ENCODE peak calls at places on chromosomes 12 and 14, in five cellular contexts. One of them, this sample, is unnamed.

GRCh38 chr12:24374452-24374851 is 425.0 kb upstream of the SOX5 start:
- DNase-seq in activated CD4-positive, alpha-beta T cell treated with anti-CD3 and anti-CD28 coated beads, Interleukin-2, amount 50 U/mL, for 1 hour: no peak
- DNase-seq in left cardiac atrium: no peak
- DNase-seq in adrenal gland: no peak
- DNase-seq in stimulated activated CD4-positive, alpha-beta T cell treated with anti-CD3 and anti-CD28 coated beads, Interleukin-1b, Interleukin-23, amount 100 ng/mL, for 48 hours: no peak
- DNase-seq in this sample: no peak

GRCh38 chr12:18141583-18141982 is 51.6 kb upstream of the RERGL start:
- DNase-seq in stimulated activated CD4-positive, alpha-beta T cell treated with anti-CD3 and anti-CD28 coated beads, Interleukin-1b, Interleukin-23, amount 100 ng/mL, for 48 hours: no peak
- DNase-seq in adrenal gland: no peak
- DNase-seq in activated CD4-positive, alpha-beta T cell treated with anti-CD3 and anti-CD28 coated beads, Interleukin-2, amount 50 U/mL, for 1 hour: no peak
- DNase-seq in left cardiac atrium: no peak
- DNase-seq in this sample: no peak

GRCh38 chr12:30021046-30021833 is 237.5 kb upstream of the TMTC1 start:
- DNase-seq in adrenal gland: no peak
- DNase-seq in activated CD4-positive, alpha-beta T cell treated with anti-CD3 and anti-CD28 coated beads, Interleukin-2, amount 50 U/mL, for 1 hour: no peak
- DNase-seq in stimulated activated CD4-positive, alpha-beta T cell treated with anti-CD3 and anti-CD28 coated beads, Interleukin-1b, Interleukin-23, amount 100 ng/mL, for 48 hours: no peak
- DNase-seq in left cardiac atrium: no peak
- DNase-seq in this sample: no peak

GRCh38 chr12:51517800-51518199 is 73.2 kb upstream of the SCN8A start:
- DNase-seq in stimulated activated CD4-positive, alpha-beta T cell treated with anti-CD3 and anti-CD28 coated beads, Interleukin-1b, Interleukin-23, amount 100 ng/mL, for 48 hours: no peak
- DNase-seq in adrenal gland: no peak
- DNase-seq in left cardiac atrium: no peak
- DNase-seq in activated CD4-positive, alpha-beta T cell treated with anti-CD3 and anti-CD28 coated beads, Interleukin-2, amount 50 U/mL, for 1 hour: no peak
- DNase-seq in this sample: no peak

GRCh38 chr12:111242190-111242589 is 126.7 kb downstream of the PHETA1 start:
- DNase-seq in left cardiac atrium: no peak
- DNase-seq in stimulated activated CD4-positive, alpha-beta T cell treated with anti-CD3 and anti-CD28 coated beads, Interleukin-1b, Interleukin-23, amount 100 ng/mL, for 48 hours: no peak
- DNase-seq in adrenal gland: no peak
- DNase-seq in activated CD4-positive, alpha-beta T cell treated with anti-CD3 and anti-CD28 coated beads, Interleukin-2, amount 50 U/mL, for 1 hour: no peak
- DNase-seq in this sample: no peak

GRCh38 chr12:32603858-32604257 is 75.2 kb upstream of the DNM1L start:
- DNase-seq in activated CD4-positive, alpha-beta T cell treated with anti-CD3 and anti-CD28 coated beads, Interleukin-2, amount 50 U/mL, for 1 hour: no peak
- DNase-seq in stimulated activated CD4-positive, alpha-beta T cell treated with anti-CD3 and anti-CD28 coated beads, Interleukin-1b, Interleukin-23, amount 100 ng/mL, for 48 hours: peak; percentile 46
- DNase-seq in left cardiac atrium: no peak
- DNase-seq in adrenal gland: no peak
- DNase-seq in this sample: peak; percentile 35

GRCh38 chr12:7376196-7376595 is 67.8 kb downstream of the CD163L1 start:
- DNase-seq in left cardiac atrium: no peak
- DNase-seq in adrenal gland: no peak
- DNase-seq in stimulated activated CD4-positive, alpha-beta T cell treated with anti-CD3 and anti-CD28 coated beads, Interleukin-1b, Interleukin-23, amount 100 ng/mL, for 48 hours: no peak
- DNase-seq in activated CD4-positive, alpha-beta T cell treated with anti-CD3 and anti-CD28 coated beads, Interleukin-2, amount 50 U/mL, for 1 hour: no peak
- DNase-seq in this sample: no peak

GRCh38 chr14:51167587-51168219 is 72.3 kb upstream of the TMX1 start:
- DNase-seq in adrenal gland: no peak
- DNase-seq in stimulated activated CD4-positive, alpha-beta T cell treated with anti-CD3 and anti-CD28 coated beads, Interleukin-1b, Interleukin-23, amount 100 ng/mL, for 48 hours: no peak
- DNase-seq in left cardiac atrium: no peak
- DNase-seq in activated CD4-positive, alpha-beta T cell treated with anti-CD3 and anti-CD28 coated beads, Interleukin-2, amount 50 U/mL, for 1 hour: no peak
- DNase-seq in this sample: no peak

GRCh38 chr14:69056389-69056788 is 77.3 kb upstream of the ACTN1 start:
- DNase-seq in stimulated activated CD4-positive, alpha-beta T cell treated with anti-CD3 and anti-CD28 coated beads, Interleukin-1b, Interleukin-23, amount 100 ng/mL, for 48 hours: no peak
- DNase-seq in left cardiac atrium: no peak
- DNase-seq in adrenal gland: no peak
- DNase-seq in activated CD4-positive, alpha-beta T cell treated with anti-CD3 and anti-CD28 coated beads, Interleukin-2, amount 50 U/mL, for 1 hour: no peak
- DNase-seq in this sample: no peak

GRCh38 chr14:106875503-106875902 is 1349.1 kb downstream of the TMEM121 start:
- DNase-seq in left cardiac atrium: no peak
- DNase-seq in stimulated activated CD4-positive, alpha-beta T cell treated with anti-CD3 and anti-CD28 coated beads, Interleukin-1b, Interleukin-23, amount 100 ng/mL, for 48 hours: peak; percentile 42
- DNase-seq in adrenal gland: no peak
- DNase-seq in activated CD4-positive, alpha-beta T cell treated with anti-CD3 and anti-CD28 coated beads, Interleukin-2, amount 50 U/mL, for 1 hour: peak; percentile 30
- DNase-seq in this sample: peak; percentile 46

This sample was measured in GM06990.